ENCODE peak calls at places on chromosomes 4 and X, in four cellular contexts. One of them, this sample, is unnamed.

GRCh38 chrX:39898147-39898546 is 199.6 kb downstream of the BCOR start:
- DNase-seq in A549: no peak
- DNase-seq in transverse colon: no peak
- DNase-seq in HepG2: no peak
- DNase-seq in this sample: no peak

GRCh38 chrX:37315511-37316248 is 33.5 kb upstream of the PRRG1 start:
- DNase-seq in A549: no peak
- DNase-seq in HepG2: peak
- DNase-seq in transverse colon: no peak
- DNase-seq in this sample: no peak

GRCh38 chrX:139640259-139640658 is 67.7 kb downstream of the MCF2 start:
- DNase-seq in A549: no peak
- DNase-seq in HepG2: no peak
- DNase-seq in transverse colon: no peak
- DNase-seq in this sample: no peak

GRCh38 chr4:175614880-175615279 is 197.2 kb downstream of the GPM6A start:
- DNase-seq in HepG2: no peak
- DNase-seq in A549: no peak
- DNase-seq in transverse colon: no peak
- DNase-seq in this sample: no peak

GRCh38 chr4:67928547-67928946 is 34.7 kb downstream of the TMPRSS11A start:
- DNase-seq in transverse colon: no peak
- DNase-seq in HepG2: no peak
- DNase-seq in A549: no peak
- DNase-seq in this sample: no peak

GRCh38 chr4:174522183-174523002 is at the start of gene HPGD:
- DNase-seq in transverse colon: peak
- DNase-seq in HepG2: no peak
- DNase-seq in A549: peak
- DNase-seq in this sample: peak

GRCh38 chrX:14936561-14936960 is 63.3 kb downstream of the MOSPD2 start:
- DNase-seq in HepG2: no peak
- DNase-seq in transverse colon: no peak
- DNase-seq in A549: peak
- DNase-seq in this sample: no peak

GRCh38 chr4:81631958-81632439 is 160.3 kb upstream of the RASGEF1B start:
- DNase-seq in transverse colon: no peak
- DNase-seq in HepG2: peak
- DNase-seq in A549: no peak
- DNase-seq in this sample: no peak

GRCh38 chr4:91488946-91489345 is 814.8 kb upstream of the GRID2 start:
- DNase-seq in transverse colon: no peak
- DNase-seq in HepG2: no peak
- DNase-seq in A549: no peak
- DNase-seq in this sample: no peak

GRCh38 chr4:10281996-10282395 is 165.4 kb upstream of the WDR1 start:
- DNase-seq in A549: no peak
- DNase-seq in transverse colon: no peak
- DNase-seq in HepG2: no peak
- DNase-seq in this sample: no peak

GRCh38 chr4:3480528-3481112 is 17.5 kb downstream of the DOK7 start:
- DNase-seq in HepG2: peak
- DNase-seq in transverse colon: peak
- DNase-seq in A549: peak
- DNase-seq in this sample: peak

GRCh38 chr4:11130195-11130975 is 298.3 kb downstream of the HS3ST1 start:
- DNase-seq in A549: no peak
- DNase-seq in transverse colon: no peak
- DNase-seq in HepG2: no peak
- DNase-seq in this sample: no peak

GRCh38 chrX:57232658-57233360 is 53.7 kb upstream of the FAAH2 start:
- DNase-seq in transverse colon: no peak
- DNase-seq in HepG2: no peak
- DNase-seq in A549: no peak
- DNase-seq in this sample: no peak

GRCh38 chr4:72767903-72768817 is 199.1 kb upstream of the ADAMTS3 start:
- DNase-seq in A549: no peak
- DNase-seq in transverse colon: no peak
- DNase-seq in HepG2: no peak
- DNase-seq in this sample: no peak

GRCh38 chrX:16160729-16161128 is 6.6 kb upstream of the MAGEB17 start:
- DNase-seq in A549: peak
- DNase-seq in HepG2: peak
- DNase-seq in transverse colon: no peak
- DNase-seq in this sample: no peak

GRCh38 chr4:129111919-129112318 is 16.0 kb downstream of the C4orf33 start:
- DNase-seq in HepG2: no peak
- DNase-seq in A549: no peak
- DNase-seq in transverse colon: no peak
- DNase-seq in this sample: no peak

GRCh38 chr4:27524224-27524623 is 663.6 kb downstream of the STIM2 start:
- DNase-seq in A549: no peak
- DNase-seq in transverse colon: no peak
- DNase-seq in HepG2: no peak
- DNase-seq in this sample: no peak

GRCh38 chr4:175540732-175541131 is 271.3 kb downstream of the GPM6A start:
- DNase-seq in transverse colon: no peak
- DNase-seq in HepG2: no peak
- DNase-seq in A549: no peak
- DNase-seq in this sample: no peak

GRCh38 chrX:47148946-47149345 is 3.9 kb downstream of the RBM10 start:
- DNase-seq in transverse colon: no peak
- DNase-seq in HepG2: no peak
- DNase-seq in A549: no peak
- DNase-seq in this sample: no peak

GRCh38 chr4:92299152-92299551 is 4.6 kb upstream of the GRID2 start:
- DNase-seq in A549: no peak
- DNase-seq in HepG2: no peak
- DNase-seq in transverse colon: no peak
- DNase-seq in this sample: no peak

GRCh38 chr4:95549246-95550138 is 719 bp upstream of the UNC5C start:
- DNase-seq in A549: no peak
- DNase-seq in transverse colon: peak
- DNase-seq in HepG2: no peak
- DNase-seq in this sample: peak

GRCh38 chrX:102712967-102713677 is 874 bp downstream of the GPRASP2 start:
- DNase-seq in transverse colon: peak
- DNase-seq in HepG2: no peak
- DNase-seq in A549: peak
- DNase-seq in this sample: peak

GRCh38 chr4:52711834-52712171 is 39.4 kb downstream of the ERVMER34-1 start:
- DNase-seq in A549: no peak
- DNase-seq in HepG2: no peak
- DNase-seq in transverse colon: no peak
- DNase-seq in this sample: no peak
- H3K4me3 ChIP-seq in A549: peak
- H3K4me3 ChIP-seq in HepG2: no peak
- H3K4me3 ChIP-seq in transverse colon: peak
- H3K4me3 ChIP-seq in this sample: peak

DNA sequence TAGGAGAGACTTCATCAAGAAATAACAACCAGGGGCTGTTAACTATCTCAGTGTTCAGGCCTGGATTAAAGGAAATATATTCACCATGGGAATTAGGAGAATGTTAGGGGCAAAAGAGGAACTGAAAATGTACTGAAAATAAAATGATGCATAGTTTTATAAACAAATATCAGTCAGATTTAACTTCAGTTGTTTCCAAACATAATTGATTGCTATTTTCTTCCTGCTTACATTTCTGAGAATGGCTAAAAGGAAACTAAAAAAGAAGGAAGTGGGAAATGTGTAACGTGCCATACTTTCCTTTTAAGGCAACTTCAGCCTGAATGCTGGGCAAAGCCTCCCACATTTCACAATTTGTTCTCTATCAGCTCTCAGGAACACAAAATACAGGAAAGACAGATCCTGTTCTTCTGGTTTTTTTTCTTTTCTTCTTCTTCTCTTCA is 178.1 kb downstream of the MAML3 start:
- DNase-seq in transverse colon: no peak
- DNase-seq in HepG2: no peak
- DNase-seq in A549: no peak
- DNase-seq in this sample: peak
- TF ChIP-seq EP300 in transverse colon: no peak
- TF ChIP-seq EP300 in HepG2: no peak
- TF ChIP-seq EP300 in A549: no peak
- TF ChIP-seq EP300 in this sample: peak

DNA sequence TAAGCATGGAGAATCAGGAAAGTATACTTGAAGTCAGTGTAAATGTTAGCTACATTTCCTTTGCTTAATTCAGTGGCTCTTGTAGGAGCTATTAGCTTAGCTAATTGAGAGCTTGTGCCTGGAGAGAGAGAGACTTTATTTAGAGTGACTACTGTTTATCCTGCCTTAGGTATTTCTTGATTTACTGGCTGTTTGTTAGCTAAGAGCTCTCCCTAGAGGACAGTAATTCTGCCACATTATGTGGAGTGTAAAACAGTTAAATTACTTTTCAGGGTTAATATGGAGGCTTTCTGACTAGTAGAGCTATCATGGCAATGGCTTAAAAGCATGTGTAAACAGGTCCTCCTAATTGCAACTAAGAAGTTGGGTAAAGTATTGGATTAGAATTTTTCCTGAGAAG is 306.5 kb upstream of the TECRL start:
- DNase-seq in HepG2: no peak
- DNase-seq in A549: no peak
- DNase-seq in transverse colon: no peak
- DNase-seq in this sample: no peak
- TF ChIP-seq CTCF in HepG2: no peak
- TF ChIP-seq CTCF in A549: no peak
- TF ChIP-seq CTCF in transverse colon: no peak
- TF ChIP-seq CTCF in this sample: no peak

GRCh38 chr4:80070880-80071620 is 2.0 kb downstream of the ANTXR2 start:
- DNase-seq in A549: no peak
- DNase-seq in transverse colon: no peak
- DNase-seq in HepG2: peak
- DNase-seq in this sample: no peak

GRCh38 chr4:80072607-80073361 is at the start of gene ANTXR2:
- DNase-seq in transverse colon: peak
- DNase-seq in HepG2: peak
- DNase-seq in A549: peak
- DNase-seq in this sample: peak

GRCh38 chr4:80071643-80072606 is 1.1 kb downstream of the ANTXR2 start:
- DNase-seq in A549: no peak
- DNase-seq in HepG2: peak
- DNase-seq in transverse colon: peak
- DNase-seq in this sample: peak

GRCh38 chr4:80069837-80070788 is 2.9 kb downstream of the ANTXR2 start:
- DNase-seq in HepG2: no peak
- DNase-seq in transverse colon: no peak
- DNase-seq in A549: no peak
- DNase-seq in this sample: no peak

DNA sequence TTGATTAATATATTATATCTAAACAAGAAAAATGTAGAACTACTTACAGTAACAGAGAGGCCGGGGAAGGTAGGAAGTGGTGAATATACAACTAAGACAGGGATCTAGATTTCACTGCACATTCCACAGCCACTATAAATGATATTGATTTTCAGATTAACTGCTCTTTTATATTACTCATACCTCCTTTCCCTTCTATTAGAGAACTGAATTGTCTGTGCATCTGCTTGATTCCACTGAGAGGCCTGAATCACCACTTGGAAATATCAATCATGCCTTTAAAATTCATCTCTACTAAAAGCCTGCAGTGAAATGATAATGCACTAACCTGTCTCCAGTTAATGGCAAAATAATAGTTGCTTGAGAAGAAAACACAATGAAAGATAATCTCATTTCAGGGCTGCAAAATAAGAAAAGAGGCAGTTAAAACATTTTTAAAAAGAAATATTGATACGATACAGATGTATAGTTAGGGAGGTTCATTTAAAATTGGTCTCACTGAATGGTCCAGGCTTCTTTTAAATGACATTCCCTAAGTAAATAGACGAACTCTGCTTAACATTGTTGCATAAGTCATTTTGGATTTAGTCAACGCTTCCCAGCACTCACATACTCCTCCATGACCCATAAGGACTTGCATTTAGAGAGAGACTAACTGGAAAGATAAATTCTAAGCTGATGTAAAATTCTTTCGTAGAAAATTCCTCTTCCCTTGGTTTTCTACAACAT is 3.8 kb downstream of the ANTXR2 start:
- DNase-seq in transverse colon: no peak
- DNase-seq in HepG2: no peak
- DNase-seq in A549: no peak
- DNase-seq in this sample: no peak
- H3K4me3 ChIP-seq in transverse colon: no peak
- H3K4me3 ChIP-seq in HepG2: no peak
- H3K4me3 ChIP-seq in A549: no peak
- H3K4me3 ChIP-seq in this sample: no peak

GRCh38 chr4:107299646-107300045 is 263.5 kb upstream of the DKK2 start:
- DNase-seq in A549: no peak
- DNase-seq in transverse colon: no peak
- DNase-seq in HepG2: no peak
- DNase-seq in this sample: no peak
- TF ChIP-seq EP300 in A549: no peak
- TF ChIP-seq EP300 in transverse colon: no peak
- TF ChIP-seq EP300 in HepG2: no peak
- TF ChIP-seq EP300 in this sample: no peak

DNA sequence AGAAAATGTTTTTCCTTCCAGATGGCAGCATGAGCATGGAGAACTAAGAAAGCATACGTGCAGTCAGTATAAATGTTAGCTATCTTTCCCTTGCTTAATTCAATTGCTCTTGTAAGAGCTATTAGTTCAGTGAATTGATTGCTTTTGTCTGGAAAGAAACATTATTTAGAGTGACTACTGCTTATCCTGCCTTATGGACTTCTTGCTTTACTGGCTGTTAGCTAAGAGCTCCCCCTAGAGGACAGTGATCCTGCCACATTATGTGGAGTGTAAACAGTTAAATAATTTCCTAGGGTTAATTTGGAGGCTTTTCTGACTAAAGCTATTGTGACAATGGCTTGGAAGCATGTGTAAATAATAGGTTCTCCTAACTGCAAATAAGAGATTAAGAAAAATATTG is 1402.4 kb downstream of the FAM133A start:
- DNase-seq in A549: no peak
- DNase-seq in HepG2: peak
- DNase-seq in transverse colon: no peak
- DNase-seq in this sample: no peak
- TF ChIP-seq CTCF in A549: peak
- TF ChIP-seq CTCF in HepG2: peak
- TF ChIP-seq CTCF in transverse colon: no peak
- TF ChIP-seq CTCF in this sample: no peak